ENCODE peak calls at places on chromosomes 11 and 22, in five cellular contexts. B is kidney, Q is MM.1S, F is PC-3, W is GM12878. I is an unnamed sample.

GRCh38 chr22:38429460-38430128 is 25.4 kb downstream of the KCNJ4 start:
- DNase-seq in B (no peak), Q (no peak), F (no peak), W (no peak), I (no peak)

GRCh38 chr22:19800761-19801244 is 40.2 kb downstream of the TBX1 start:
- DNase-seq in B (peak; percentile 69), Q (no peak), F (no peak), W (no peak), I (no peak)

GRCh38 chr11:93729129-93729616 is 12.1 kb downstream of the TAF1D start:
- DNase-seq in B (no peak), Q (no peak), F (no peak), W (no peak), I (no peak)

GRCh38 chr22:24164823-24165379 is 16.4 kb upstream of the SUSD2 start:
- DNase-seq in B (no peak), Q (no peak), F (no peak), W (no peak), I (no peak)

GRCh38 chr22:24450600-24450999 is 23.2 kb downstream of the ADORA2A start:
- DNase-seq in B (no peak), Q (no peak), F (no peak), W (no peak), I (no peak)

GRCh38 chr22:38115423-38116205 is 5.1 kb upstream of the BAIAP2L2 start:
- DNase-seq in B (peak; percentile 72), Q (no peak), F (no peak), W (no peak), I (no peak)

GRCh38 chr11:9001736-9002135 is 2.1 kb downstream of the NRIP3 start:
- DNase-seq in B (no peak), Q (no peak), F (peak; percentile 73), W (no peak), I (no peak)

GRCh38 chr11:116449522-116449921 is 323.3 kb downstream of the BUD13 start:
- DNase-seq in B (no peak), Q (no peak), F (no peak), W (no peak), I (no peak)

GRCh38 chr11:14380947-14381555 is 22.1 kb upstream of the RRAS2 start:
- DNase-seq in B (peak; percentile 88), Q (peak; percentile 46), F (peak; percentile 64), W (no peak), I (peak; percentile 70)

GRCh38 chr11:135027461-135027860 is 615.4 kb upstream of the B3GAT1 start:
- DNase-seq in B (no peak), Q (peak; percentile 56), F (peak; percentile 50), W (no peak), I (no peak)

GRCh38 chr22:36362819-36363377 is 24.9 kb downstream of the MYH9 start:
- DNase-seq in B (peak; percentile 53), Q (no peak), F (peak; percentile 43), W (no peak), I (no peak)

GRCh38 chr11:502288-503178 is 4.5 kb downstream of the RNH1 start:
- DNase-seq in B (no peak), Q (no peak), F (no peak), W (no peak), I (no peak)

GRCh38 chr11:27770576-27770975 is 70.3 kb upstream of the BDNF start:
- DNase-seq in B (no peak), Q (no peak), F (peak; percentile 89), W (no peak), I (no peak)

GRCh38 chr22:26671317-26672059 is 14.1 kb downstream of the MIAT start:
- DNase-seq in B (no peak), Q (no peak), F (no peak), W (peak; percentile 73), I (no peak)

GRCh38 chr22:44037519-44038370 is 13.6 kb downstream of the PARVB start:
- DNase-seq in B (no peak), Q (no peak), F (peak; percentile 90), W (no peak), I (no peak)

GRCh38 chr11:5986885-5987284 is at the start of gene OR52L1:
- DNase-seq in B (no peak), Q (no peak), F (no peak), W (no peak), I (no peak)

GRCh38 chr11:65777821-65778361 is 2.9 kb downstream of the AP5B1 start:
- DNase-seq in B (peak; percentile 71), Q (no peak), F (no peak), W (no peak), I (no peak)

GRCh38 chr11:119709638-119710346 is 19.2 kb downstream of the NECTIN1 start:
- DNase-seq in B (no peak), Q (peak; percentile 48), F (no peak), W (no peak), I (no peak)

GRCh38 chr22:41021039-41021654 is 70.0 kb downstream of the RBX1 start:
- DNase-seq in B (peak; percentile 72), Q (peak; percentile 7), F (no peak), W (no peak), I (no peak)

GRCh38 chr11:111206472-111206871 is 39.1 kb upstream of the POU2AF2 start:
- DNase-seq in B (no peak), Q (no peak), F (peak; percentile 92), W (no peak), I (no peak)

GRCh38 chr11:45266693-45267451 is 19.3 kb downstream of the SYT13 start:
- DNase-seq in B (no peak), Q (no peak), F (no peak), W (no peak), I (no peak)

GRCh38 chr11:84316866-84317560 is 1030.8 kb upstream of the CCDC90B start:
- DNase-seq in B (peak; percentile 63), Q (no peak), F (peak; percentile 15), W (no peak), I (no peak)

GRCh38 chr11:111772535-111772934 is 6.3 kb upstream of the PPP2R1B start:
- DNase-seq in B (no peak), Q (no peak), F (no peak), W (no peak), I (no peak)

GRCh38 chr11:12420706-12421105 is 43.3 kb downstream of the PARVA start:
- DNase-seq in B (no peak), Q (no peak), F (no peak), W (no peak), I (no peak)

GRCh38 chr22:19818264-19819208 is 36.1 kb downstream of the GNB1L start:
- DNase-seq in B (no peak), Q (no peak), F (no peak), W (no peak), I (no peak)

GRCh38 chr22:17814830-17815229 is 40.6 kb upstream of the BID start:
- DNase-seq in B (no peak), Q (no peak), F (no peak), W (no peak), I (no peak)

GRCh38 chr11:69157822-69158231 is 2.1 kb downstream of the SMIM38 start:
- DNase-seq in B (no peak), Q (no peak), F (no peak), W (no peak), I (no peak)

GRCh38 chr11:113705871-113706654 is at the start of gene TMPRSS5:
- DNase-seq in B (no peak), Q (no peak), F (no peak), W (no peak), I (no peak)

GRCh38 chr11:72378704-72379383 is 55.5 kb downstream of the CLPB start:
- DNase-seq in B (no peak), Q (no peak), F (no peak), W (no peak), I (peak; percentile 71)

GRCh38 chr11:122954455-122954854 is 27.2 kb downstream of the BSX start:
- DNase-seq in B (no peak), Q (no peak), F (no peak), W (no peak), I (no peak)

GRCh38 chr11:107609384-107610218 is 18.7 kb downstream of the ELMOD1 start:
- DNase-seq in B (no peak), Q (no peak), F (no peak), W (no peak), I (no peak)

GRCh38 chr11:12693075-12693473 is 18.9 kb downstream of the TEAD1 start:
- DNase-seq in B (peak; percentile 64), Q (no peak), F (no peak), W (no peak), I (no peak)

GRCh38 chr11:63620928-63621539 is 6.8 kb upstream of the PLAAT3 start:
- DNase-seq in B (no peak), Q (peak; percentile 24), F (no peak), W (no peak), I (no peak)

GRCh38 chr11:44816761-44817160 is 90.0 kb downstream of the TSPAN18 start:
- DNase-seq in B (no peak), Q (no peak), F (no peak), W (no peak), I (no peak)

GRCh38 chr22:43411040-43411919 is 534 bp upstream of the MPPED1 start:
- DNase-seq in B (no peak), Q (no peak), F (no peak), W (no peak), I (no peak)

GRCh38 chr22:19607198-19608113 is 83.2 kb upstream of the CLDN5 start:
- DNase-seq in B (no peak), Q (peak; percentile 27), F (peak; percentile 78), W (no peak), I (peak; percentile 75)

GRCh38 chr22:22187299-22187698 is 57.3 kb upstream of the VPREB1 start:
- DNase-seq in B (no peak), Q (peak; percentile 4), F (no peak), W (no peak), I (no peak)
- H3K4me1 ChIP-seq in B (peaks cover 12% of the 10 kb centered on the region), Q (no peaks in the 10 kb centered on the region), F (no peaks in the 10 kb centered on the region), W (no peaks in the 10 kb centered on the region), I (no peaks in the 10 kb centered on the region)

DNA sequence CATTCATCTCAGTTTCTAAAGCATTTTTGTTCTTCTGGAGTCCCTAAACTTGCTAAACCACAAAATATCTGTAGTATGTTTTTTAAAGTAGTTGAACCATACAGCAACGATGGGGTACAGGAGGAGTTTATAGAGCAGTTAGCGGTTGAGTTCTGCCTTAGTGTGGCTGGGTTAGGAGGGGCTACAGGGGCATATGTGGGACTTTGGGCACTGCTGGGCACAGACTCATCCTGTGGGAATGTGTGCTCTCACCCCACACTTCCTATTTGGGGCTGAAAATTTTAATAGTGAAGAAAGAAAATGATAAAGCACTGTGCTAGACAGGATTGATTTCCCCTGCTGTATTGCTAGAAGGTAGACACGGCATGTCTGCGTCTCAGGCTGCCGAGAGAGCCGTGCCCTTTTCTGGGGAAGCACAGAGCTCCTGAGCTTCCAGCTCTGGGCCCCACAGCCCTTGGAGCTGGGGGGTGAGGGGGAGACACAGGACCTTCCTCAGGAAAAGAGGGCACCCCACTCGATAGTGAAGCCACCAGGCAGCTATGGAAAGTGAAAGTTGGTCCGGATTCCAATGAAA is 81.3 kb upstream of the PPARA start:
- DNase-seq in B (peak; percentile 65), Q (no peak), F (peak; percentile 81), W (no peak), I (no peak)
- H3K4me1 ChIP-seq in B (peaks cover 23% of the 10 kb centered on the region), Q (no peaks in the 10 kb centered on the region), F (peaks cover 41% of the 10 kb centered on the region), W (peaks cover 6% of the 10 kb centered on the region), I (peaks cover 3% of the 10 kb centered on the region)

GRCh38 chr11:110182886-110183285 is 89.7 kb downstream of the ZC3H12C start:
- DNase-seq in B (no peak), Q (no peak), F (peak; percentile 86), W (no peak), I (no peak)
- H3K4me1 ChIP-seq in B (no peaks in the 10 kb centered on the region), Q (no peaks in the 10 kb centered on the region), F (peaks cover 37% of the 10 kb centered on the region), W (peaks cover 3% of the 10 kb centered on the region), I (no peaks in the 10 kb centered on the region)

DNA sequence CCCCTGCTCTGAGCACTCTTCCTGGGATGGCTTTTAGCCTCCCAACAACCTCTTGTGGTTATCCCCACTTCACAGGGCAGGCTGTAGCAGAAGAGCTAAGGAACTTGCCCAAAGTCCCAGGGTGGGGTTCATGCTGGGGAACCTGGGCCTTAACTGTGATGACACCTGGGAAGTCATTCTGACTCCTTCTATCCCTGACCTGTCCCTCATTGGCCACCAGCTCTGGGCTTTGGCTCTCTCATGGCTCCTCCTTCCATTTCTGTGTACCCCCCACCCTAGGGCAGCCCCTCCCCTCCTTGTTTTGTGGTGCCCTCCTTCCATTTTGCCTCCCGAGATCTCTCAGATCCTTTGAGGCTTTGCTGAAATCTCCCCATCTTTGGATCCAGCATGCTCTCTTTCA is 2.7 kb downstream of the PPM1F start:
- DNase-seq in B (no peak), Q (no peak), F (no peak), W (no peak), I (no peak)
- H3K4me1 ChIP-seq in B (peaks cover 3% of the 10 kb centered on the region), Q (peaks cover 3% of the 10 kb centered on the region), F (no peaks in the 10 kb centered on the region), W (no peaks in the 10 kb centered on the region), I (peaks cover 19% of the 10 kb centered on the region)